ENCODE peak calls at places on chromosomes 11 and 22, in eight cellular contexts. One of them, this sample, is unnamed.
A peak's percentile ranks its signal among the peaks of the same experiment; 100 is the strongest.

GRCh38 chr22:24894998-24895397 is 51.5 kb downstream of the LHFPL7 start:
- DNase-seq in PC-9: peak; percentile 46
- DNase-seq in uterus: peak; percentile 50
- DNase-seq in kidney epithelial cell: peak; percentile 14
- DNase-seq in thyroid gland: peak; percentile 92
- DNase-seq in right lobe of liver: peak; percentile 83
- DNase-seq in OCI-LY7: no peak
- DNase-seq in A549: peak; percentile 28
- DNase-seq in this sample: peak; percentile 90

GRCh38 chr11:115178705-115179104 is 325.5 kb downstream of the CADM1 start:
- DNase-seq in PC-9: no peak
- DNase-seq in uterus: no peak
- DNase-seq in kidney epithelial cell: no peak
- DNase-seq in thyroid gland: no peak
- DNase-seq in right lobe of liver: no peak
- DNase-seq in OCI-LY7: no peak
- DNase-seq in A549: no peak
- DNase-seq in this sample: no peak

GRCh38 chr11:57417056-57417455 is 9.9 kb downstream of the SLC43A3 start:
- DNase-seq in PC-9: peak; percentile 10
- DNase-seq in uterus: peak; percentile 41
- DNase-seq in kidney epithelial cell: no peak
- DNase-seq in thyroid gland: peak; percentile 86
- DNase-seq in right lobe of liver: no peak
- DNase-seq in OCI-LY7: no peak
- DNase-seq in A549: no peak
- DNase-seq in this sample: peak; percentile 44

GRCh38 chr11:9859491-9860305 is 195.8 kb downstream of the SWAP70 start:
- DNase-seq in PC-9: no peak
- DNase-seq in uterus: no peak
- DNase-seq in kidney epithelial cell: no peak
- DNase-seq in thyroid gland: no peak
- DNase-seq in right lobe of liver: no peak
- DNase-seq in OCI-LY7: no peak
- DNase-seq in A549: no peak
- DNase-seq in this sample: peak; percentile 89

GRCh38 chr11:123478352-123478986 is 48.4 kb downstream of the GRAMD1B start:
- DNase-seq in PC-9: peak; percentile 65
- DNase-seq in uterus: peak; percentile 45
- DNase-seq in kidney epithelial cell: no peak
- DNase-seq in thyroid gland: peak; percentile 56
- DNase-seq in right lobe of liver: no peak
- DNase-seq in OCI-LY7: peak; percentile 67
- DNase-seq in A549: peak; percentile 71
- DNase-seq in this sample: peak; percentile 88

GRCh38 chr11:73990727-73991126 is 8.1 kb upstream of the UCP2 start:
- DNase-seq in PC-9: no peak
- DNase-seq in uterus: no peak
- DNase-seq in kidney epithelial cell: no peak
- DNase-seq in thyroid gland: no peak
- DNase-seq in right lobe of liver: no peak
- DNase-seq in OCI-LY7: no peak
- DNase-seq in A549: no peak
- DNase-seq in this sample: no peak

GRCh38 chr11:22459053-22459452 is 120.9 kb downstream of the SLC17A6 start:
- DNase-seq in PC-9: no peak
- DNase-seq in uterus: no peak
- DNase-seq in kidney epithelial cell: peak; percentile 4
- DNase-seq in thyroid gland: no peak
- DNase-seq in right lobe of liver: no peak
- DNase-seq in OCI-LY7: no peak
- DNase-seq in A549: no peak
- DNase-seq in this sample: peak; percentile 62

GRCh38 chr11:42273977-42274376 is 814.5 kb upstream of the LRRC4C start:
- DNase-seq in PC-9: no peak
- DNase-seq in uterus: no peak
- DNase-seq in kidney epithelial cell: no peak
- DNase-seq in thyroid gland: no peak
- DNase-seq in right lobe of liver: no peak
- DNase-seq in OCI-LY7: no peak
- DNase-seq in A549: no peak
- DNase-seq in this sample: no peak

GRCh38 chr11:93491941-93492340 is 51.2 kb downstream of the SMCO4 start:
- DNase-seq in PC-9: no peak
- DNase-seq in uterus: no peak
- DNase-seq in kidney epithelial cell: no peak
- DNase-seq in thyroid gland: no peak
- DNase-seq in right lobe of liver: no peak
- DNase-seq in OCI-LY7: no peak
- DNase-seq in A549: no peak
- DNase-seq in this sample: no peak

GRCh38 chr11:93493252-93493897 is 49.8 kb downstream of the SMCO4 start:
- DNase-seq in PC-9: no peak
- DNase-seq in uterus: no peak
- DNase-seq in kidney epithelial cell: no peak
- DNase-seq in thyroid gland: no peak
- DNase-seq in right lobe of liver: peak; percentile 91
- DNase-seq in OCI-LY7: no peak
- DNase-seq in A549: no peak
- DNase-seq in this sample: no peak

GRCh38 chr11:93492464-93493251 is 50.5 kb downstream of the SMCO4 start:
- DNase-seq in PC-9: no peak
- DNase-seq in uterus: no peak
- DNase-seq in kidney epithelial cell: no peak
- DNase-seq in thyroid gland: no peak
- DNase-seq in right lobe of liver: no peak
- DNase-seq in OCI-LY7: no peak
- DNase-seq in A549: no peak
- DNase-seq in this sample: no peak

GRCh38 chr11:93489841-93490240 is 53.4 kb downstream of the SMCO4 start:
- DNase-seq in PC-9: no peak
- DNase-seq in uterus: no peak
- DNase-seq in kidney epithelial cell: no peak
- DNase-seq in thyroid gland: no peak
- DNase-seq in right lobe of liver: no peak
- DNase-seq in OCI-LY7: no peak
- DNase-seq in A549: no peak
- DNase-seq in this sample: no peak

DNA sequence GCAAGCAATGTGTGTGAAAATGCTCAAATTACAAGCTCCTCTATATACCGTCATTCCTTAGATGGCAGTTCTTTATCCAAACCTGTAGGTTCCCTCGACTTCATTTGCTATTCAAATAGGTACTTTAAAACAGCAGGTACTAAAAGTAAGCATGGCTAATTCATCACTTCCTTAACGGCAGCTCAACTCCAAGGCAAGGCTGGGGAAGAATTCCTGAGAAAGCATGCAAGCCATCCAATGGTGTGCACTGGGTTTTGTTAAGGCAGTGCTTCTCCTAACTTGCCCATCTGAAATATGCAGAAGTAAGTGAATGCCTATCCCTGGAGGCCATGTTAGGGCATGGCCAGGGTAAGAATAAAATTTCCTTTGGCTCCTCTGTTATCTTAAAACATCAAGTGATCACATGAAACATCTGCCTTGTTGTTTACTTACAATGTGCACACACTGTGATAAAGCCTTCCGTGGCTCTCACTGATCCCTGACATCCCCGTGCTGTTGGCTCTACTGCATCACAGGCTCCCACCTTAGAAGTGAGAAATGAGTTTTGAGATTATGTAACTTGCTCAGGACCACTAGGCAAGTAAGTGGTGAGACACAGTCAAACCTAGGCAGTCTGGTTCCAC is 52.1 kb downstream of the SMCO4 start:
- DNase-seq in PC-9: no peak
- DNase-seq in uterus: no peak
- DNase-seq in kidney epithelial cell: no peak
- DNase-seq in thyroid gland: peak; percentile 26
- DNase-seq in right lobe of liver: no peak
- DNase-seq in OCI-LY7: no peak
- DNase-seq in A549: no peak
- DNase-seq in this sample: no peak
- H3K4me3 ChIP-seq in PC-9: no peak overlapping the region
- H3K4me3 ChIP-seq in uterus: no peak overlapping the region
- H3K4me3 ChIP-seq in kidney epithelial cell: no peak overlapping the region
- H3K4me3 ChIP-seq in thyroid gland: no peak overlapping the region
- H3K4me3 ChIP-seq in right lobe of liver: no peak overlapping the region
- H3K4me3 ChIP-seq in OCI-LY7: no peak overlapping the region
- H3K4me3 ChIP-seq in A549: no peak overlapping the region
- H3K4me3 ChIP-seq in this sample: no peak overlapping the region

GRCh38 chr22:33635766-33636165 is 284.5 kb downstream of the LARGE1 start:
- DNase-seq in PC-9: no peak
- DNase-seq in uterus: no peak
- DNase-seq in kidney epithelial cell: no peak
- DNase-seq in thyroid gland: no peak
- DNase-seq in right lobe of liver: no peak
- DNase-seq in OCI-LY7: no peak
- DNase-seq in A549: no peak
- DNase-seq in this sample: no peak

GRCh38 chr22:33639588-33640254 is 280.6 kb downstream of the LARGE1 start:
- DNase-seq in PC-9: no peak
- DNase-seq in uterus: no peak
- DNase-seq in kidney epithelial cell: no peak
- DNase-seq in thyroid gland: no peak
- DNase-seq in right lobe of liver: no peak
- DNase-seq in OCI-LY7: no peak
- DNase-seq in A549: no peak
- DNase-seq in this sample: no peak

DNA sequence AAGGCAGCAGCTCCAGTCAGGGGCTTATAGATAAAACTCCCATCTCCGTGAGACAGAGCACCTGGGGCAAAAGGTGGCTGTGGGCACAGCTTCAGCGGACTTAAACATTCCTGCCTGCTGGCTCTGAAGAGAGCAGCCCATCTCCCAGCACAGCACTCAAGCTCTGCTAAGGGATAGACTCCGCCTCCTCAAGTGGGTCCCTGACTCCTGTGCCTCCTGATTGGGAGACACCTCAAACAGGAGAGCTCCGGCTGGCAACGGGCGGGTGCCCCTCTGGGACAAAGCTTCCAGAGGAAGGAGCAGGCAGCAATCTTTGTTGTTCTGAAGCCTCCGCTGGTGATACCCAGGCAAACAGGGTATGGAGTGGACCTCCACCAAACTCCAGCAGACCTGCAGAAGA is 279.4 kb downstream of the LARGE1 start:
- DNase-seq in PC-9: no peak
- DNase-seq in uterus: no peak
- DNase-seq in kidney epithelial cell: no peak
- DNase-seq in thyroid gland: no peak
- DNase-seq in right lobe of liver: no peak
- DNase-seq in OCI-LY7: no peak
- DNase-seq in A549: no peak
- DNase-seq in this sample: no peak
- H3K4me3 ChIP-seq in PC-9: no peak overlapping the region
- H3K4me3 ChIP-seq in uterus: no peak overlapping the region
- H3K4me3 ChIP-seq in kidney epithelial cell: no peak overlapping the region
- H3K4me3 ChIP-seq in thyroid gland: no peak overlapping the region
- H3K4me3 ChIP-seq in right lobe of liver: no peak overlapping the region
- H3K4me3 ChIP-seq in OCI-LY7: no peak overlapping the region
- H3K4me3 ChIP-seq in A549: no peak overlapping the region
- H3K4me3 ChIP-seq in this sample: no peak overlapping the region

GRCh38 chr11:83021780-83022125 is 49.9 kb downstream of the RAB30 start:
- DNase-seq in PC-9: no peak
- DNase-seq in uterus: no peak
- DNase-seq in kidney epithelial cell: no peak
- DNase-seq in thyroid gland: no peak
- DNase-seq in right lobe of liver: no peak
- DNase-seq in OCI-LY7: no peak
- DNase-seq in A549: no peak
- DNase-seq in this sample: no peak

GRCh38 chr11:83024270-83024854 is 47.3 kb downstream of the RAB30 start:
- DNase-seq in PC-9: no peak
- DNase-seq in uterus: no peak
- DNase-seq in kidney epithelial cell: no peak
- DNase-seq in thyroid gland: no peak
- DNase-seq in right lobe of liver: no peak
- DNase-seq in OCI-LY7: no peak
- DNase-seq in A549: no peak
- DNase-seq in this sample: no peak

GRCh38 chr11:83023410-83023809 is 48.3 kb downstream of the RAB30 start:
- DNase-seq in PC-9: no peak
- DNase-seq in uterus: no peak
- DNase-seq in kidney epithelial cell: no peak
- DNase-seq in thyroid gland: no peak
- DNase-seq in right lobe of liver: no peak
- DNase-seq in OCI-LY7: peak; percentile 63
- DNase-seq in A549: no peak
- DNase-seq in this sample: no peak

GRCh38 chr11:83020942-83021779 is 50.5 kb downstream of the RAB30 start:
- DNase-seq in PC-9: no peak
- DNase-seq in uterus: no peak
- DNase-seq in kidney epithelial cell: no peak
- DNase-seq in thyroid gland: no peak
- DNase-seq in right lobe of liver: no peak
- DNase-seq in OCI-LY7: no peak
- DNase-seq in A549: no peak
- DNase-seq in this sample: no peak

DNA sequence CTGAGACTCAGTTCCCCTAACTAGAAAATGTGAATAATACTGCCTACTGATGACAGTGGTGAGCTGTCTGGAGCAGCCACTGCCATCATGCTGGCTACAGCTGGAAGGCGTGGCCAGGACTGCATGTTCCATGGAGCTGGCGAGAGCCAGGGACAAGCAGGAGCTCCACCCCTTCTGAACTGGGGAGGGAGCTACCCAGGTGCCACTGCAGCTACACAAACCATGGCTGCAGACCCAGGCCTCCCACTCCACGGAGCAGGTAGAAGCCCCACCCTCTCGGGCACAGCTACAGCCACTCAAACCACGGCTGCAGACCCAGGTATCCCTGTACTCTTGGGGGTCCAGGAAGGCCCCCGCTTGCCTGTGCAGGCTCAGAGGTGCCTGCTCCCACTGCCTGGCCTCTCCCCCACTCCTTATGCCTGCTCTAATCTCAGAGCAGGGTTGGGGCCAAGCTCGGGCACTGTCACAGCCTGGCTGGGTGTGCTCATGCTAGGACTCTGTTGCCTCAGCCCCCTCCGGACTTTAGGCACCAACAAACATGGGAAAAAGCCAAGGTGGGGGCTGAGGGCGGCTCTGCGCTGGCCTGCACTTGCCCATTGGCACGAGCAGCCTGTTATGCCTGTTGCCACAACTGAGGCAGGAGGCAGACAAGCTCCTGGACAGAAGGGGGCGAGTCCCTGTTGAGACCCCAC is 51.7 kb downstream of the RAB30 start:
- DNase-seq in PC-9: no peak
- DNase-seq in uterus: no peak
- DNase-seq in kidney epithelial cell: no peak
- DNase-seq in thyroid gland: no peak
- DNase-seq in right lobe of liver: no peak
- DNase-seq in OCI-LY7: no peak
- DNase-seq in A549: no peak
- DNase-seq in this sample: no peak
- H3K4me3 ChIP-seq in PC-9: no peak overlapping the region
- H3K4me3 ChIP-seq in uterus: no peak overlapping the region
- H3K4me3 ChIP-seq in kidney epithelial cell: no peak overlapping the region
- H3K4me3 ChIP-seq in thyroid gland: no peak overlapping the region
- H3K4me3 ChIP-seq in right lobe of liver: no peak overlapping the region
- H3K4me3 ChIP-seq in OCI-LY7: no peak overlapping the region
- H3K4me3 ChIP-seq in A549: no peak overlapping the region
- H3K4me3 ChIP-seq in this sample: no peak overlapping the region

GRCh38 chr11:43942651-43943356 is 367 bp downstream of the C11orf96 start:
- DNase-seq in PC-9: no peak
- DNase-seq in uterus: peak; percentile 59
- DNase-seq in kidney epithelial cell: no peak
- DNase-seq in thyroid gland: no peak
- DNase-seq in right lobe of liver: no peak
- DNase-seq in OCI-LY7: no peak
- DNase-seq in A549: peak; percentile 28
- DNase-seq in this sample: peak; percentile 64

GRCh38 chr11:43943931-43944751 is 1.7 kb downstream of the C11orf96 start:
- DNase-seq in PC-9: no peak
- DNase-seq in uterus: no peak
- DNase-seq in kidney epithelial cell: no peak
- DNase-seq in thyroid gland: no peak
- DNase-seq in right lobe of liver: no peak
- DNase-seq in OCI-LY7: no peak
- DNase-seq in A549: peak; percentile 25
- DNase-seq in this sample: peak; percentile 76

GRCh38 chr11:43943357-43943930 is 1.0 kb downstream of the C11orf96 start:
- DNase-seq in PC-9: no peak
- DNase-seq in uterus: no peak
- DNase-seq in kidney epithelial cell: no peak
- DNase-seq in thyroid gland: no peak
- DNase-seq in right lobe of liver: no peak
- DNase-seq in OCI-LY7: no peak
- DNase-seq in A549: no peak
- DNase-seq in this sample: peak; percentile 50

GRCh38 chr11:43947003-43947500 is 4.6 kb downstream of the C11orf96 start:
- DNase-seq in PC-9: no peak
- DNase-seq in uterus: peak; percentile 52
- DNase-seq in kidney epithelial cell: no peak
- DNase-seq in thyroid gland: no peak
- DNase-seq in right lobe of liver: no peak
- DNase-seq in OCI-LY7: no peak
- DNase-seq in A549: no peak
- DNase-seq in this sample: peak; percentile 69

DNA sequence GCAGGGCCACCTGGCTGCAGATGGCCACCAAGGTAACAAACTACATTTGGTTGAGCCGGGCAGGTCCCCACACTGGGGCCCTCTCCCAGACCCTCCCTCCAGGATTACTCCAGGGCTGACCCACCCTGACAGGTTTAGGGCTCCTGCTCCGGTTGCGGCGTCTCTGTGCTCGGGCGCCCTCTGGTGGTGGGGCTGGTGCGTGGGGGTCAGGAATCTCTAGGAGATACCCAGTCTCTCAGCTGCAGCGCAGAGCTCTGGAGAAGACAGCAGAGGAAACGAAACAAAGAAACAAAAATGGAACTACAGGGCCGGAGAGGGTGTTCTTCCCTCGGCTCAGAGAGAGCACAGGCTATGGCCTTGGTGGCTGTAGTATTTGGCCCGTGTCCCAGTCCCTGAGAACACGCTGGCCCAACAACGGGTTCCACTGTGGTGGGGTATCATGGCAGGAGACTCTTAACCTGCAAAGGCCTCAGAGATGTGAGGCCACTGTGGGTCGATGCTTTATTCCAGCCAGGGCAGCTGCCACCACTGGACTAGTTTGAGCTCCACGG is 2.4 kb downstream of the C11orf96 start:
- DNase-seq in PC-9: no peak
- DNase-seq in uterus: peak; percentile 76
- DNase-seq in kidney epithelial cell: no peak
- DNase-seq in thyroid gland: no peak
- DNase-seq in right lobe of liver: peak; percentile 88
- DNase-seq in OCI-LY7: peak; percentile 31
- DNase-seq in A549: peak; percentile 79
- DNase-seq in this sample: peak; percentile 70
- H3K4me3 ChIP-seq in PC-9: no peak overlapping the region
- H3K4me3 ChIP-seq in uterus: peak overlapping the region; percentile 46
- H3K4me3 ChIP-seq in kidney epithelial cell: no peak overlapping the region
- H3K4me3 ChIP-seq in thyroid gland: no peak overlapping the region
- H3K4me3 ChIP-seq in right lobe of liver: peak overlapping the region; percentile 72
- H3K4me3 ChIP-seq in OCI-LY7: no peak overlapping the region
- H3K4me3 ChIP-seq in A549: peak overlapping the region; percentile 51
- H3K4me3 ChIP-seq in this sample: peak overlapping the region; percentile 85